ENCODE peak calls at places on chromosome 7, in six cellular contexts. F is Calu3; W is smooth muscle cell of the brain vasculature; X is heart right ventricle; U is hippocampal formation; E is activated CD4-positive, alpha-beta T cell treated with anti-CD3 and anti-CD28 coated beads, Interleukin-2, amount 10 ng/mL, durations not matched to agents 7 days and 5 days. H is an unnamed sample.

GRCh38 chr7:132125872-132126595 is 450.2 kb downstream of the PLXNA4 start:
- DNase-seq in F (no peak), W (no peak), X (no peak), U (no peak), E (no peak), H (no peak)

GRCh38 chr7:96819111-96819700 is 109.6 kb upstream of the SEM1 start:
- DNase-seq in F (no peak), W (no peak), X (no peak), U (no peak), E (no peak), H (peak; percentile 4)

GRCh38 chr7:139231513-139232376 is 708 bp downstream of the UBN2 start:
- DNase-seq in F (peak; percentile 37), W (no peak), X (peak; percentile 21), U (peak; percentile 39), E (peak; percentile 30), H (no peak)

GRCh38 chr7:32892521-32893224 is 1.1 kb upstream of the KBTBD2 start:
- DNase-seq in F (peak; percentile 50), W (peak; percentile 12), X (peak; percentile 36), U (peak; percentile 51), E (peak; percentile 57), H (peak; percentile 18)

GRCh38 chr7:92052159-92052558 is 82.1 kb downstream of the CYP51A1 start:
- DNase-seq in F (no peak), W (no peak), X (no peak), U (no peak), E (no peak), H (no peak)

GRCh38 chr7:42248579-42248978 is 11.6 kb upstream of the GLI3 start:
- DNase-seq in F (no peak), W (no peak), X (no peak), U (no peak), E (no peak), H (no peak)

GRCh38 chr7:150479023-150479716 is 28.7 kb downstream of the GIMAP8 start:
- DNase-seq in F (no peak), W (no peak), X (no peak), U (no peak), E (peak; percentile 42), H (no peak)

GRCh38 chr7:137878333-137878961 is 31.7 kb upstream of the DGKI start:
- DNase-seq in F (no peak), W (no peak), X (peak; percentile 60), U (no peak), E (no peak), H (no peak)

GRCh38 chr7:33418251-33418701 is 288.9 kb downstream of the BBS9 start:
- DNase-seq in F (no peak), W (peak; percentile 24), X (no peak), U (no peak), E (no peak), H (no peak)

GRCh38 chr7:23471090-23471859 is 984 bp upstream of the IGF2BP3 start:
- DNase-seq in F (peak; percentile 97), W (no peak), X (peak; percentile 17), U (no peak), E (peak; percentile 47), H (peak; percentile 70)

H was measured in trophoblast cell.